ENCODE peak calls at places on chromosomes 5 and 9, in ten cellular contexts. One of them, this sample, is unnamed. For H3K4me1, the result is how much of the 10 kb centered on the place peaks cover.

GRCh38 chr9:91239367-91240111 is 122.2 kb downstream of the AUH start:
- DNase-seq in thoracic aorta: no peak
- DNase-seq in PC-9: no peak
- DNase-seq in H9: no peak
- DNase-seq in breast epithelium: no peak
- DNase-seq in psoas muscle: no peak
- DNase-seq in CD8-positive, alpha-beta memory T cell: no peak
- DNase-seq in suprapubic skin: no peak
- DNase-seq in ascending aorta: no peak
- DNase-seq in CD4-positive, alpha-beta memory T cell: no peak
- DNase-seq in this sample: no peak

GRCh38 chr9:127525426-127526188 is 74.3 kb downstream of the LRSAM1 start:
- DNase-seq in thoracic aorta: no peak
- DNase-seq in PC-9: no peak
- DNase-seq in H9: no peak
- DNase-seq in breast epithelium: no peak
- DNase-seq in psoas muscle: no peak
- DNase-seq in CD8-positive, alpha-beta memory T cell: no peak
- DNase-seq in suprapubic skin: no peak
- DNase-seq in ascending aorta: no peak
- DNase-seq in CD4-positive, alpha-beta memory T cell: peak
- DNase-seq in this sample: no peak

GRCh38 chr5:60945760-60946253 is 802 bp downstream of the NDUFAF2 start:
- DNase-seq in thoracic aorta: no peak
- DNase-seq in PC-9: peak
- DNase-seq in H9: no peak
- DNase-seq in breast epithelium: no peak
- DNase-seq in psoas muscle: peak
- DNase-seq in CD8-positive, alpha-beta memory T cell: no peak
- DNase-seq in suprapubic skin: peak
- DNase-seq in ascending aorta: no peak
- DNase-seq in CD4-positive, alpha-beta memory T cell: no peak
- DNase-seq in this sample: peak

GRCh38 chr5:35675392-35675791 is 57.7 kb downstream of the SPEF2 start:
- DNase-seq in thoracic aorta: no peak
- DNase-seq in PC-9: no peak
- DNase-seq in H9: peak
- DNase-seq in breast epithelium: no peak
- DNase-seq in psoas muscle: no peak
- DNase-seq in CD8-positive, alpha-beta memory T cell: no peak
- DNase-seq in suprapubic skin: no peak
- DNase-seq in ascending aorta: no peak
- DNase-seq in CD4-positive, alpha-beta memory T cell: no peak
- DNase-seq in this sample: no peak

GRCh38 chr9:114285166-114285867 is 37.6 kb upstream of the ORM1 start:
- DNase-seq in thoracic aorta: peak
- DNase-seq in PC-9: no peak
- DNase-seq in H9: peak
- DNase-seq in breast epithelium: peak
- DNase-seq in psoas muscle: peak
- DNase-seq in CD8-positive, alpha-beta memory T cell: no peak
- DNase-seq in suprapubic skin: peak
- DNase-seq in ascending aorta: peak
- DNase-seq in CD4-positive, alpha-beta memory T cell: no peak
- DNase-seq in this sample: no peak

GRCh38 chr5:119393746-119394145 is 37.9 kb downstream of the TNFAIP8 start:
- DNase-seq in thoracic aorta: no peak
- DNase-seq in PC-9: no peak
- DNase-seq in H9: no peak
- DNase-seq in breast epithelium: no peak
- DNase-seq in psoas muscle: no peak
- DNase-seq in CD8-positive, alpha-beta memory T cell: no peak
- DNase-seq in suprapubic skin: no peak
- DNase-seq in ascending aorta: no peak
- DNase-seq in CD4-positive, alpha-beta memory T cell: no peak
- DNase-seq in this sample: no peak

GRCh38 chr9:581673-582497 is 259.6 kb upstream of the DMRT1 start:
- DNase-seq in thoracic aorta: no peak
- DNase-seq in PC-9: no peak
- DNase-seq in H9: peak
- DNase-seq in breast epithelium: no peak
- DNase-seq in psoas muscle: no peak
- DNase-seq in CD8-positive, alpha-beta memory T cell: no peak
- DNase-seq in suprapubic skin: no peak
- DNase-seq in ascending aorta: no peak
- DNase-seq in CD4-positive, alpha-beta memory T cell: no peak
- DNase-seq in this sample: no peak

GRCh38 chr5:109410389-109411174 is 808 bp upstream of the PJA2 start:
- DNase-seq in thoracic aorta: peak
- DNase-seq in PC-9: peak
- DNase-seq in H9: peak
- DNase-seq in breast epithelium: peak
- DNase-seq in psoas muscle: peak
- DNase-seq in CD8-positive, alpha-beta memory T cell: peak
- DNase-seq in suprapubic skin: peak
- DNase-seq in ascending aorta: peak
- DNase-seq in CD4-positive, alpha-beta memory T cell: no peak
- DNase-seq in this sample: peak

GRCh38 chr9:119852399-119852798 is 483.2 kb upstream of the BRINP1 start:
- DNase-seq in thoracic aorta: no peak
- DNase-seq in PC-9: no peak
- DNase-seq in H9: no peak
- DNase-seq in breast epithelium: no peak
- DNase-seq in psoas muscle: no peak
- DNase-seq in CD8-positive, alpha-beta memory T cell: no peak
- DNase-seq in suprapubic skin: no peak
- DNase-seq in ascending aorta: no peak
- DNase-seq in CD4-positive, alpha-beta memory T cell: no peak
- DNase-seq in this sample: no peak

GRCh38 chr5:172904643-172905345 is 54.4 kb upstream of the RPL26L1 start:
- DNase-seq in thoracic aorta: peak
- DNase-seq in PC-9: peak
- DNase-seq in H9: peak
- DNase-seq in breast epithelium: peak
- DNase-seq in psoas muscle: peak
- DNase-seq in CD8-positive, alpha-beta memory T cell: no peak
- DNase-seq in suprapubic skin: peak
- DNase-seq in ascending aorta: peak
- DNase-seq in CD4-positive, alpha-beta memory T cell: no peak
- DNase-seq in this sample: peak

GRCh38 chr5:56565693-56566092 is 249.7 kb upstream of the MAP3K1 start:
- DNase-seq in thoracic aorta: no peak
- DNase-seq in PC-9: no peak
- DNase-seq in H9: no peak
- DNase-seq in breast epithelium: no peak
- DNase-seq in psoas muscle: no peak
- DNase-seq in CD8-positive, alpha-beta memory T cell: no peak
- DNase-seq in suprapubic skin: no peak
- DNase-seq in ascending aorta: no peak
- DNase-seq in CD4-positive, alpha-beta memory T cell: no peak
- DNase-seq in this sample: peak

GRCh38 chr5:5066276-5067186 is 73.6 kb upstream of the ADAMTS16 start:
- DNase-seq in thoracic aorta: no peak
- DNase-seq in PC-9: no peak
- DNase-seq in H9: no peak
- DNase-seq in breast epithelium: no peak
- DNase-seq in psoas muscle: no peak
- DNase-seq in CD8-positive, alpha-beta memory T cell: no peak
- DNase-seq in suprapubic skin: no peak
- DNase-seq in ascending aorta: no peak
- DNase-seq in CD4-positive, alpha-beta memory T cell: no peak
- DNase-seq in this sample: no peak

GRCh38 chr5:140345919-140346347 is 470 bp downstream of the HBEGF start:
- DNase-seq in thoracic aorta: no peak
- DNase-seq in PC-9: peak
- DNase-seq in H9: peak
- DNase-seq in breast epithelium: peak
- DNase-seq in psoas muscle: peak
- DNase-seq in CD8-positive, alpha-beta memory T cell: no peak
- DNase-seq in suprapubic skin: peak
- DNase-seq in ascending aorta: no peak
- DNase-seq in CD4-positive, alpha-beta memory T cell: no peak
- DNase-seq in this sample: peak

GRCh38 chr5:108101816-108102215 is 280.1 kb downstream of the FBXL17 start:
- DNase-seq in thoracic aorta: no peak
- DNase-seq in PC-9: no peak
- DNase-seq in H9: no peak
- DNase-seq in breast epithelium: no peak
- DNase-seq in psoas muscle: no peak
- DNase-seq in CD8-positive, alpha-beta memory T cell: no peak
- DNase-seq in suprapubic skin: no peak
- DNase-seq in ascending aorta: no peak
- DNase-seq in CD4-positive, alpha-beta memory T cell: no peak
- DNase-seq in this sample: no peak

GRCh38 chr5:151676719-151677118 is 10.0 kb downstream of the SPARC start:
- DNase-seq in thoracic aorta: no peak
- DNase-seq in PC-9: no peak
- DNase-seq in H9: no peak
- DNase-seq in breast epithelium: no peak
- DNase-seq in psoas muscle: no peak
- DNase-seq in CD8-positive, alpha-beta memory T cell: no peak
- DNase-seq in suprapubic skin: no peak
- DNase-seq in ascending aorta: no peak
- DNase-seq in CD4-positive, alpha-beta memory T cell: no peak
- DNase-seq in this sample: no peak

GRCh38 chr5:52804978-52805377 is 17.3 kb downstream of the ITGA1 start:
- DNase-seq in thoracic aorta: no peak
- DNase-seq in PC-9: no peak
- DNase-seq in H9: no peak
- DNase-seq in breast epithelium: no peak
- DNase-seq in psoas muscle: no peak
- DNase-seq in CD8-positive, alpha-beta memory T cell: no peak
- DNase-seq in suprapubic skin: no peak
- DNase-seq in ascending aorta: no peak
- DNase-seq in CD4-positive, alpha-beta memory T cell: no peak
- DNase-seq in this sample: no peak
- H3K4me1 ChIP-seq in thoracic aorta: half or more
- H3K4me1 ChIP-seq in PC-9: half or more
- H3K4me1 ChIP-seq in H9: under half
- H3K4me1 ChIP-seq in breast epithelium: under half
- H3K4me1 ChIP-seq in psoas muscle: under half
- H3K4me1 ChIP-seq in CD8-positive, alpha-beta memory T cell: under half
- H3K4me1 ChIP-seq in suprapubic skin: under half
- H3K4me1 ChIP-seq in ascending aorta: half or more
- H3K4me1 ChIP-seq in CD4-positive, alpha-beta memory T cell: under half
- H3K4me1 ChIP-seq in this sample: under half

GRCh38 chr9:106862946-106863740 is at the start of gene ZNF462:
- DNase-seq in thoracic aorta: no peak
- DNase-seq in PC-9: no peak
- DNase-seq in H9: peak
- DNase-seq in breast epithelium: no peak
- DNase-seq in psoas muscle: peak
- DNase-seq in CD8-positive, alpha-beta memory T cell: no peak
- DNase-seq in suprapubic skin: no peak
- DNase-seq in ascending aorta: no peak
- DNase-seq in CD4-positive, alpha-beta memory T cell: no peak
- DNase-seq in this sample: no peak
- H3K4me1 ChIP-seq in thoracic aorta: under half
- H3K4me1 ChIP-seq in PC-9: under half
- H3K4me1 ChIP-seq in H9: under half
- H3K4me1 ChIP-seq in breast epithelium: under half
- H3K4me1 ChIP-seq in psoas muscle: under half
- H3K4me1 ChIP-seq in CD8-positive, alpha-beta memory T cell: under half
- H3K4me1 ChIP-seq in suprapubic skin: half or more
- H3K4me1 ChIP-seq in ascending aorta: under half
- H3K4me1 ChIP-seq in CD4-positive, alpha-beta memory T cell: under half
- H3K4me1 ChIP-seq in this sample: under half

DNA sequence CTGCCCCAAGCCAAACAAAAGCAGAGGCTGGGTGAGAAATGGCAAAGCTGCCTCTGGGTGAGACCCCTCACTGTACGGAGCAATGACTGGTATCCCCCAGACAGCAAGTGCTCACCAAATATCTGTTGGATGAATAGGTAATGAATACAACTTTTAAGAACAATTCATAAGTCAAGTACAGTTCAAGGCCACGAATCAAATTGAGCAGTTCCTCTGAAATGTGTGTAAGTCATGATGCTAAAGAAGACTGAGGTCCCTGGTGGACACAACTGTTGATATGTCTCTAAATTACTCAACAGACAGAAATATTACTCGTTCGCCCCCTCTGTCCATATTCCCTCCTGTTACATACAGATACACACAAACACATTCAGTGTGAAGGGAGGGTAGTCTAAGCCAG is 160.7 kb downstream of the GLIS3 start:
- DNase-seq in thoracic aorta: no peak
- DNase-seq in PC-9: no peak
- DNase-seq in H9: no peak
- DNase-seq in breast epithelium: no peak
- DNase-seq in psoas muscle: no peak
- DNase-seq in CD8-positive, alpha-beta memory T cell: no peak
- DNase-seq in suprapubic skin: no peak
- DNase-seq in ascending aorta: no peak
- DNase-seq in CD4-positive, alpha-beta memory T cell: no peak
- DNase-seq in this sample: no peak
- H3K4me1 ChIP-seq in thoracic aorta: under half
- H3K4me1 ChIP-seq in PC-9: under half
- H3K4me1 ChIP-seq in H9: under half
- H3K4me1 ChIP-seq in breast epithelium: under half
- H3K4me1 ChIP-seq in psoas muscle: under half
- H3K4me1 ChIP-seq in CD8-positive, alpha-beta memory T cell: under half
- H3K4me1 ChIP-seq in suprapubic skin: under half
- H3K4me1 ChIP-seq in ascending aorta: under half
- H3K4me1 ChIP-seq in CD4-positive, alpha-beta memory T cell: under half
- H3K4me1 ChIP-seq in this sample: under half

GRCh38 chr9:123712399-123712798 is 217.5 kb downstream of the DENND1A start:
- DNase-seq in thoracic aorta: no peak
- DNase-seq in PC-9: no peak
- DNase-seq in H9: no peak
- DNase-seq in breast epithelium: no peak
- DNase-seq in psoas muscle: no peak
- DNase-seq in CD8-positive, alpha-beta memory T cell: no peak
- DNase-seq in suprapubic skin: no peak
- DNase-seq in ascending aorta: no peak
- DNase-seq in CD4-positive, alpha-beta memory T cell: no peak
- DNase-seq in this sample: no peak

GRCh38 chr9:123713282-123713681 is 216.6 kb downstream of the DENND1A start:
- DNase-seq in thoracic aorta: no peak
- DNase-seq in PC-9: no peak
- DNase-seq in H9: no peak
- DNase-seq in breast epithelium: no peak
- DNase-seq in psoas muscle: no peak
- DNase-seq in CD8-positive, alpha-beta memory T cell: no peak
- DNase-seq in suprapubic skin: no peak
- DNase-seq in ascending aorta: no peak
- DNase-seq in CD4-positive, alpha-beta memory T cell: no peak
- DNase-seq in this sample: no peak

GRCh38 chr9:123715258-123715657 is 214.7 kb downstream of the DENND1A start:
- DNase-seq in thoracic aorta: no peak
- DNase-seq in PC-9: no peak
- DNase-seq in H9: no peak
- DNase-seq in breast epithelium: no peak
- DNase-seq in psoas muscle: no peak
- DNase-seq in CD8-positive, alpha-beta memory T cell: no peak
- DNase-seq in suprapubic skin: no peak
- DNase-seq in ascending aorta: no peak
- DNase-seq in CD4-positive, alpha-beta memory T cell: no peak
- DNase-seq in this sample: no peak

DNA sequence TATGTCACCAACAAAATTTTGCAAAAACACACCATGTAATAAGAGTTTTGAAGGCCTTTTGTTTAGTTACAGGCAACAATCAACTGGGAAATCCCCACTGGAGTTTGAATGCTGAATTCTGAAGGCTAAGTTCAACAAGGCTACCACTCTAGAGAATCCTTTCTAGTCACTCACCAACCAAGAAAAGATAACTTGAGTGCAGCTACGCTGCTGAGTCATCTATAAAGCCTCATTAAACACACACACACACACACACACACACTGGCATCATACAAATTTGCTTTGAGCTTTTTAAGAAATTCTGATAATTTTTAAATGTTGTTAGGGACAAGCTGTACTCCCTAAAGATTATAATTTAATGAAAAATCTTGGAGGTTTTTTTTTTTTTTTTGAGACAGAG is 219.6 kb downstream of the DENND1A start:
- DNase-seq in thoracic aorta: no peak
- DNase-seq in PC-9: no peak
- DNase-seq in H9: no peak
- DNase-seq in breast epithelium: no peak
- DNase-seq in psoas muscle: no peak
- DNase-seq in CD8-positive, alpha-beta memory T cell: no peak
- DNase-seq in suprapubic skin: no peak
- DNase-seq in ascending aorta: no peak
- DNase-seq in CD4-positive, alpha-beta memory T cell: no peak
- DNase-seq in this sample: no peak
- H3K4me1 ChIP-seq in thoracic aorta: under half
- H3K4me1 ChIP-seq in PC-9: under half
- H3K4me1 ChIP-seq in H9: under half
- H3K4me1 ChIP-seq in breast epithelium: under half
- H3K4me1 ChIP-seq in psoas muscle: under half
- H3K4me1 ChIP-seq in CD8-positive, alpha-beta memory T cell: under half
- H3K4me1 ChIP-seq in suprapubic skin: under half
- H3K4me1 ChIP-seq in ascending aorta: under half
- H3K4me1 ChIP-seq in CD4-positive, alpha-beta memory T cell: under half
- H3K4me1 ChIP-seq in this sample: under half

This sample was measured in Peyer's patch.